ENCODE peak calls at places on chromosomes 2 and 18, in four cellular contexts. W is osteocyte, E is OCI-LY7, X is tibial nerve. K is an unnamed sample.

GRCh38 chr2:234632527-234633391 is 135.9 kb upstream of the ARL4C start:
- DNase-seq in W (peak; percentile 49), E (no peak), X (no peak), K (no peak)

GRCh38 chr2:236338495-236339184 is 74.4 kb upstream of the ASB18 start:
- DNase-seq in W (no peak), E (no peak), X (no peak), K (no peak)

GRCh38 chr2:97849881-97850540 is 136.6 kb downstream of the ZAP70 start:
- DNase-seq in W (no peak), E (no peak), X (no peak), K (no peak)

GRCh38 chr18:9665311-9665710 is 42.8 kb upstream of the RAB31 start:
- DNase-seq in W (no peak), E (no peak), X (no peak), K (no peak)

GRCh38 chr18:28802546-28802945 is 625.6 kb upstream of the CDH2 start:
- DNase-seq in W (no peak), E (no peak), X (no peak), K (no peak)

GRCh38 chr2:190425883-190426658 is 17.9 kb downstream of the MFSD6 start:
- DNase-seq in W (no peak), E (no peak), X (no peak), K (no peak)

GRCh38 chr2:188966079-188966571 is 8.0 kb upstream of the COL3A1 start:
- DNase-seq in W (no peak), E (no peak), X (no peak), K (no peak)

GRCh38 chr2:70964596-70965386 is 13.6 kb upstream of the ANKRD53 start:
- DNase-seq in W (peak; percentile 88), E (peak; percentile 65), X (peak; percentile 66), K (peak; percentile 78)

GRCh38 chr2:61090386-61090921 is 24.8 kb downstream of the SANBR start:
- DNase-seq in W (no peak), E (no peak), X (no peak), K (no peak)

GRCh38 chr2:48952614-48953013 is 197.1 kb upstream of the LHCGR start:
- DNase-seq in W (no peak), E (no peak), X (no peak), K (no peak)

GRCh38 chr2:185835974-185836373 is 97.4 kb downstream of the FSIP2 start:
- DNase-seq in W (no peak), E (peak; percentile 1), X (no peak), K (no peak)

GRCh38 chr2:182916417-182916816 is 50.0 kb upstream of the FRZB start:
- DNase-seq in W (no peak), E (no peak), X (no peak), K (no peak)

GRCh38 chr2:172038604-172039003 is 38.9 kb downstream of the METAP1D start:
- DNase-seq in W (no peak), E (no peak), X (no peak), K (no peak)

GRCh38 chr2:17658251-17658843 is 95.3 kb downstream of the SMC6 start:
- DNase-seq in W (no peak), E (no peak), X (no peak), K (no peak)

GRCh38 chr2:37634914-37635358 is 36.5 kb downstream of the CDC42EP3 start:
- DNase-seq in W (no peak), E (no peak), X (no peak), K (no peak)

GRCh38 chr18:35392375-35392774 is 15.2 kb upstream of the ZNF396 start:
- DNase-seq in W (no peak), E (no peak), X (no peak), K (no peak)

GRCh38 chr2:134246154-134246874 is 7.6 kb upstream of the MGAT5 start:
- DNase-seq in W (no peak), E (peak; percentile 33), X (no peak), K (no peak)

GRCh38 chr2:196466581-196466980 is 172.9 kb upstream of the CCDC150 start:
- DNase-seq in W (no peak), E (no peak), X (no peak), K (no peak)

GRCh38 chr2:137928547-137929503 is 35.4 kb upstream of the HNMT start:
- DNase-seq in W (no peak), E (no peak), X (no peak), K (no peak)

GRCh38 chr18:78562446-78563020 is 417.1 kb upstream of the SALL3 start:
- DNase-seq in W (no peak), E (no peak), X (no peak), K (no peak)

GRCh38 chr2:230925443-230925878 is 419 bp upstream of the GPR55 start:
- DNase-seq in W (no peak), E (no peak), X (no peak), K (no peak)

GRCh38 chr2:101556033-101556459 is 81.1 kb upstream of the RFX8 start:
- DNase-seq in W (no peak), E (no peak), X (no peak), K (no peak)

GRCh38 chr2:145563752-145564615 is 1044.1 kb upstream of the ZEB2 start:
- DNase-seq in W (no peak), E (no peak), X (no peak), K (no peak)

GRCh38 chr2:180367831-180368230 is 360.7 kb upstream of the CWC22 start:
- DNase-seq in W (no peak), E (no peak), X (no peak), K (no peak)

GRCh38 chr2:240688563-240688919 is 3.1 kb upstream of the AQP12A start:
- DNase-seq in W (peak; percentile 80), E (no peak), X (no peak), K (no peak)

GRCh38 chr2:239770240-239770639 is 254.9 kb downstream of the NDUFA10 start:
- DNase-seq in W (no peak), E (no peak), X (no peak), K (no peak)

GRCh38 chr2:98551316-98551715 is 57.0 kb downstream of the COA5 start:
- DNase-seq in W (no peak), E (no peak), X (no peak), K (no peak)

GRCh38 chr18:50859793-50860192 is 19.1 kb upstream of the ME2 start:
- DNase-seq in W (no peak), E (no peak), X (no peak), K (no peak)

GRCh38 chr2:241907171-241907570 is 37.6 kb downstream of the RTP5 start:
- DNase-seq in W (no peak), E (no peak), X (no peak), K (no peak)

GRCh38 chr18:56650056-56650455 is 1.1 kb upstream of the WDR7 start:
- DNase-seq in W (no peak), E (no peak), X (no peak), K (no peak)

GRCh38 chr18:29664278-29665021 is 1378.1 kb downstream of the DSC3 start:
- DNase-seq in W (no peak), E (no peak), X (no peak), K (no peak)

GRCh38 chr2:37641582-37642111 is 29.8 kb downstream of the CDC42EP3 start:
- DNase-seq in W (no peak), E (no peak), X (no peak), K (no peak)

GRCh38 chr2:216113572-216113971 is 4.4 kb downstream of the XRCC5 start:
- DNase-seq in W (no peak), E (peak; percentile 4), X (no peak), K (no peak)

GRCh38 chr2:238117199-238118154 is 17.3 kb downstream of the ESPNL start:
- DNase-seq in W (no peak), E (no peak), X (no peak), K (peak; percentile 13)

GRCh38 chr2:120859814-120860578 is 124.3 kb downstream of the GLI2 start:
- DNase-seq in W (no peak), E (no peak), X (no peak), K (no peak)

GRCh38 chr2:200888719-200889625 is at the start of the genes NIF3L1 and PPIL3:
- DNase-seq in W (peak; percentile 97), E (peak; percentile 99), X (peak; percentile 93), K (peak; percentile 95)
- TF ChIP-seq CTCF in W (no peak), E (peak; percentile 39), X (no peak), K (no peak)

DNA sequence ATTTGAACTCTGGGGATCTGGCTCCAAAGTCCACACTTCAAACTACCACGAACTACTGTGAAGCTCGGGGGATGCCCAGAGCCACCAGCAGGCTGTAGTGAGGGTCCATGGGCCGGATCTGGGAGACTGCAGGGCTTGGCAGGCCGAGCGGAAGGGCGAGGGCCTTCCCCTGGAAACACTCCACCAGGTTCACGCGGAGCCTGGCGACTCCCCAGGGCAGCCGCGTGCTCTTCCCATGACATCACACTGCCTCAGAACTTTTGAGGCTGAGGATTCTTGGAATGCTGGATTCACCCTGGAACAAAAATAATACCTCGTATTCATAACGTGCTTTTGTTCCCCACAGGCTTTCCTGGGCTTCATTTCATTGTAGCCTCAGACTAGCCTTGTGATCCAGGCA is 201.0 kb downstream of the SMAD7 start:
- DNase-seq in W (no peak), E (no peak), X (peak; percentile 53), K (peak; percentile 80)
- TF ChIP-seq CTCF in W (no peak), E (no peak), X (peak; percentile 27), K (no peak)

GRCh38 chr18:22174341-22175148 is 5.2 kb downstream of the GATA6 start:
- DNase-seq in W (no peak), E (no peak), X (no peak), K (no peak)
- TF ChIP-seq CTCF in W (no peak), E (no peak), X (no peak), K (no peak)

DNA sequence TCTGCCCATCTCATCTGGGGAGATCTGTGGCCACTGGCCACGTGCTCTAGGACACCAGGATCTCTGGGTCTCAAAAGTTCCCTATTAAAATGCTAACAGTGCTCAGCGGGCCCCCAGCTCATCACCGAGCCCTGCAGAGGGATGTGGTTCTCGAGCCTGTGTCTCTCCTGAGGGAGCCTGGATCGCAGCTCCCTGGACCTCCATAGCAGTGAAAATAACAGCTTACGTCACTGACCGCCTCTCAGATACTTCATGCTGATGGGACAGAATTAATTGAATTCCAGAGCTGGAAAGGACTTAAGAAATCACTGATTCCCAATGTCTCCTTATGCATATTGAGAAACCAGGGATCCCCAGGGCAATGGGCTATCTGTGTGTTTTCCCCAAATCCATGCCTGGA is 90.0 kb downstream of the GALR1 start:
- DNase-seq in W (no peak), E (no peak), X (no peak), K (no peak)
- TF ChIP-seq CTCF in W (no peak), E (no peak), X (no peak), K (no peak)

GRCh38 chr18:41391616-41392610 is 563.1 kb upstream of the PIK3C3 start:
- DNase-seq in W (peak; percentile 85), E (no peak), X (no peak), K (peak; percentile 12)

GRCh38 chr18:41396861-41397260 is 558.2 kb upstream of the PIK3C3 start:
- DNase-seq in W (no peak), E (no peak), X (no peak), K (no peak)

GRCh38 chr18:41389936-41390667 is 564.9 kb upstream of the PIK3C3 start:
- DNase-seq in W (no peak), E (no peak), X (no peak), K (no peak)

GRCh38 chr18:41396211-41396610 is 558.8 kb upstream of the PIK3C3 start:
- DNase-seq in W (no peak), E (no peak), X (no peak), K (no peak)

GRCh38 chr18:41395695-41396094 is 559.3 kb upstream of the PIK3C3 start:
- DNase-seq in W (no peak), E (no peak), X (no peak), K (no peak)
- TF ChIP-seq CTCF in W (peak; percentile 16), E (no peak), X (no peak), K (no peak)

GRCh38 chr2:210233487-210233886 is 8.2 kb upstream of the ACADL start:
- DNase-seq in W (no peak), E (no peak), X (peak; percentile 90), K (peak; percentile 67)
- TF ChIP-seq CTCF in W (no peak), E (no peak), X (peak; percentile 66), K (no peak)